ENCODE peak calls at places on chromosome 12, in four cellular contexts. G, E, U and Y are unnamed samples.

GRCh38 chr12:23810327-23810902 is 139.1 kb downstream of the SOX5 start:
- DNase-seq in U (no peak), E (no peak), G (no peak), Y (no peak)

GRCh38 chr12:132447731-132448452 is 42.1 kb upstream of the FBRSL1 start:
- DNase-seq in U (no peak), E (no peak), G (no peak), Y (no peak)

GRCh38 chr12:52618866-52619265 is 507 bp upstream of the KRT73 start:
- DNase-seq in E (no peak), U (no peak), G (no peak), Y (no peak)

GRCh38 chr12:69555461-69555860 is 29.8 kb upstream of the CCT2 start:
- DNase-seq in U (no peak), G (peak), E (peak), Y (no peak)

GRCh38 chr12:2988494-2988893 is 29.3 kb downstream of the TEAD4 start:
- DNase-seq in E (no peak), U (no peak), G (no peak), Y (no peak)

GRCh38 chr12:7431993-7432685 is 11.8 kb downstream of the CD163L1 start:
- DNase-seq in U (no peak), E (no peak), G (no peak), Y (no peak)

GRCh38 chr12:92929957-92930356 is 862 bp upstream of the EEA1 start:
- DNase-seq in G (no peak), E (no peak), U (no peak), Y (no peak)

GRCh38 chr12:103947871-103948555 is 17.7 kb upstream of the TDG start:
- DNase-seq in G (no peak), U (no peak), E (no peak), Y (no peak)

GRCh38 chr12:13209279-13210021 is 12.9 kb downstream of the EMP1 start:
- DNase-seq in G (no peak), U (no peak), E (no peak), Y (no peak)

GRCh38 chr12:13654456-13654855 is 326.9 kb downstream of the GRIN2B start:
- DNase-seq in U (no peak), G (no peak), E (no peak), Y (no peak)

GRCh38 chr12:90690120-90690519 is 264.9 kb downstream of the CCER1 start:
- DNase-seq in G (no peak), U (no peak), E (no peak), Y (no peak)

GRCh38 chr12:111123390-111123789 is 203.0 kb upstream of the MYL2 start:
- DNase-seq in U (no peak), G (no peak), E (no peak), Y (no peak)

GRCh38 chr12:113103756-113104450 is 31.7 kb downstream of the RASAL1 start:
- DNase-seq in U (no peak), G (peak), E (no peak), Y (peak)

GRCh38 chr12:121754836-121755235 is 38.7 kb downstream of the RHOF start:
- DNase-seq in E (no peak), G (no peak), U (no peak), Y (no peak)

GRCh38 chr12:26810330-26810729 is 22.7 kb downstream of the ITPR2 start:
- DNase-seq in E (peak), U (no peak), G (no peak), Y (no peak)

GRCh38 chr12:6273931-6274687 is 36.4 kb upstream of the PLEKHG6 start:
- DNase-seq in G (peak), U (no peak), E (no peak), Y (no peak)

GRCh38 chr12:43109626-43110345 is 442.2 kb downstream of the ADAMTS20 start:
- DNase-seq in G (no peak), U (no peak), E (peak), Y (no peak)

GRCh38 chr12:75294797-75295196 is 35.3 kb downstream of the CAPS2 start:
- DNase-seq in G (no peak), E (no peak), U (no peak), Y (no peak)

GRCh38 chr12:64891629-64892028 is 67.2 kb downstream of the TBC1D30 start:
- DNase-seq in U (no peak), G (no peak), E (no peak), Y (no peak)

GRCh38 chr12:121334513-121335343 is 17.5 kb downstream of the ANAPC5 start:
- DNase-seq in U (no peak), G (peak), E (peak), Y (no peak)

GRCh38 chr12:120640840-120641833 is 711 bp downstream of the CABP1 start:
- DNase-seq in U (peak), E (peak), G (peak), Y (peak)

GRCh38 chr12:25135531-25136154 is 59.3 kb downstream of the DNAI7 start:
- DNase-seq in E (no peak), U (no peak), G (no peak), Y (no peak)

GRCh38 chr12:66397574-66397973 is 95.3 kb downstream of the HELB start:
- DNase-seq in E (no peak), G (no peak), U (no peak), Y (no peak)

GRCh38 chr12:109736552-109737108 is 23.0 kb downstream of the FAM222A start:
- DNase-seq in E (peak), U (peak), G (no peak), Y (peak)

GRCh38 chr12:93060666-93061413 is 131.7 kb upstream of the EEA1 start:
- DNase-seq in E (peak), U (no peak), G (no peak), Y (no peak)

GRCh38 chr12:48122065-48122834 is 3.1 kb downstream of the PFKM start:
- DNase-seq in G (peak), U (no peak), E (no peak), Y (no peak)

GRCh38 chr12:58818546-58818945 is 101.8 kb downstream of the LRIG3 start:
- DNase-seq in E (peak), G (peak), U (no peak), Y (no peak)

GRCh38 chr12:91704446-91704845 is 441.2 kb downstream of the BTG1 start:
- DNase-seq in U (no peak), G (peak), E (peak), Y (no peak)

GRCh38 chr12:103799504-103800251 is 41.4 kb downstream of the NT5DC3 start:
- DNase-seq in U (no peak), E (peak), G (peak), Y (no peak)

GRCh38 chr12:123444396-123445026 is 8.0 kb upstream of the RILPL2 start:
- DNase-seq in G (no peak), U (no peak), E (peak), Y (no peak)

GRCh38 chr12:51484119-51484518 is 59.5 kb downstream of the SLC4A8 start:
- DNase-seq in E (no peak), G (no peak), U (no peak), Y (no peak)

GRCh38 chr12:51482808-51483532 is 58.3 kb downstream of the SLC4A8 start:
- DNase-seq in G (no peak), E (no peak), U (no peak), Y (no peak)

DNA sequence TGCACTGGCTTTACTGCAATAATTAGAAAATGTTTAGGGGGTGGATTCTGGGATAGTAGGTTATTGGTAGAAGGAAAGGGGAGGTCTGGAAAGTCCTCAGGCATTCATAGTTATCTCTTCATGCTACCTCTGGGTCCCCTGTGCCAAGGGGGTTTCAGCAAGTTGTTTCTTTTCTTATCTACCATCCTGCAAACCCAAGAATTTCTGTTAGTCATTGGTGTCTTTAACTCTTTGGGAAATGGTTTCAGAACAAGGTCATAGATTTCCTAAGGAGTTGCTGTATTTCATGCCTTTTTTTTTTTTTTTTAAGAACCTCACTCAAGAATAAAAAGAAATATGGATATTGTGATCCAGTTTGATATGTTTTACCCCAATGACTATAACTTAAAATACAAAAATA is 63.6 kb downstream of the SLC4A8 start:
- DNase-seq in G (no peak), E (peak), U (no peak), Y (no peak)
- TF ChIP-seq CTCF in G (no peak), E (no peak), U (no peak), Y (no peak)

DNA sequence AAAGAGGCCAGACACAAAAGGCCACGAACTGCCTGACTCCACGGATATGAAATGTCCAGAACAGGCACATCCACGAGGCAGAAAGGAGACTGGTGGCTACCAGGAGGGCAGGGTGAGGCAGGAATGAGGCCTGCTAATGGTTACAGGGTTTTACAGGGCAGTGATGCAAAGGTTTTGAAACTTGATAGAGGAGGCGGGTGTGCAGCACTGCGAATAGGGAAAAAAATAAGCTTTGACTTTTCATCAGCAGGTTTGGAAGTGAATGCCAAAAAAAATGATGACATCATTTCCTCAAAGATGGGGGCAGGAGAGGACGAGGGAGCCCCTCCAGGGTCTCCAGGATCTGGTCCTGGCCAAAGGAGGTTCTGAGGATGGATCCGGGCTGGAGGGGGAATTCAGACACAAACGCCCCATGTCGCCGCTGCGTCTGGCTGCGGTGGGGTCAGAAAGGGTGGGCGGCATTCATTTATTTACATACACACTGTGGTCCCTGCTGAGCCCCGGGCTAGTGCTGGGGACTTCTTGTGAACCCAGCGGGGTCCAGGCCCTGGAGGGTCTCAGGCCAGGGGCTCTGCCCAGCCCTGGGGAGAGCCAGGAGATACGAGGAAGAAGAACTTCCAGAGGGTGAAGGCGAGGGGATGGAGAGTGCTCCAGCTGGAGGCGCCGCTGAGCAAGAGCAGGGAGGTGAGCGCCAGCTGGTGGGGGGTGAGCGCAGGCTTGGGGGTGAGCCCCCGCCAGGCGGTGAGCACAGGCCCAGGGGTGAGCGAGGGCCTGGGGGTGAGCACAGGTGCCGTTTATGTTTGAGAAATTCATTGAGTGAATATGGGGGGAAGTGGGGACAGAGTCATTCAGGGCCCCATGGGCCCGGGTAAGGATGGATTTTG is 68.3 kb downstream of the NCOR2 start:
- DNase-seq in U (no peak), E (peak), G (no peak), Y (no peak)
- TF ChIP-seq CTCF in U (no peak), E (no peak), G (peak), Y (no peak)

GRCh38 chr12:95342008-95342407 is 124.4 kb downstream of the VEZT start:
- DNase-seq in G (no peak), U (no peak), E (no peak), Y (no peak)

GRCh38 chr12:95349291-95349690 is 124.7 kb upstream of the METAP2 start:
- DNase-seq in U (no peak), E (no peak), G (no peak), Y (no peak)

GRCh38 chr12:95339086-95339788 is 121.6 kb downstream of the VEZT start:
- DNase-seq in G (peak), E (no peak), U (no peak), Y (no peak)

DNA sequence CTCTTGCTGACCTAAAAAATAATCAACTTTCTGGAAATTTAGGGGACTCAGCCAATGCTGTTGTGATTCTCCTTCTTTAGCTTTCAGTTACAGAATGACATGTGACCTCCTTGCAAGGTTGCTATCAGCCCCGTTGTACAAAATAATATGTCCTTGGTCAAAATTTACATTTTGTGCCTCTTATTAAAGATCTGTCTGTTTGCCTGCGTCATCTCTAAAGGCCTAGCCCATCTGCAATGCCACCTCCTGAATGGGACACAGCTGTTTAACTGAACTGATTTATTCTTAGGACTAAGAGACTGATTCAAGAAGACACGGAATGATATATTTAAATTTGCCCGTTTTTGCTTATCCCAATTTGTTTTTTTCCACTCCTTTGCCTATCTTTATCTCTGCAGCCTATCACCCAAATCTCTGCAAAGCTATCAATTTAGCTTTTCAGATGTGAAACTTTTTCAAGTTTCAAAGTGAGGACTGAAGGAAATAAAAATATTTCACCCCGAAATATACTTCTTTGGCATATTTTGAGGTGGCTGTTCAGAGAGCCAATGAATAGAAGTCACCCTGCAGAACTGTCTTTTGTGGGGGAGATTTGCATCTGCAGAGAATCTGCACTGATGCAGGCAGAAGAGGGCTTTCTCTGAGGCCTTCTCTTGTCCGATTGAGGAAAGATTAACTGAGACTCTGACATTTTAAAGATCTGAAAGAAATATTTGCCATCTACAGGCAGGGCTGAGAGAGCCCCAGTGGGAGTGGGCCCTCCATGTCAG is 126.0 kb downstream of the VEZT start:
- DNase-seq in G (no peak), E (no peak), U (no peak), Y (no peak)
- TF ChIP-seq CTCF in G (no peak), E (no peak), U (no peak), Y (no peak)

GRCh38 chr12:57238854-57239554 is 9.5 kb downstream of the SHMT2 start:
- DNase-seq in G (peak), U (peak), E (peak), Y (peak)

GRCh38 chr12:57241556-57242310 is 9.3 kb downstream of the STAC3 start:
- DNase-seq in U (no peak), G (no peak), E (no peak), Y (no peak)

GRCh38 chr12:57239587-57240068 is 10.1 kb downstream of the SHMT2 start:
- DNase-seq in E (no peak), U (no peak), G (no peak), Y (no peak)

GRCh38 chr12:57240926-57241555 is 9.9 kb downstream of the STAC3 start:
- DNase-seq in G (peak), U (no peak), E (no peak), Y (no peak)

GRCh38 chr12:57240069-57240921 is 10.7 kb downstream of the STAC3 start:
- DNase-seq in U (peak), E (no peak), G (peak), Y (no peak)
- TF ChIP-seq CTCF in U (no peak), E (no peak), G (peak), Y (peak)

GRCh38 chr12:116276433-116277216 is 868 bp downstream of the MED13L start:
- DNase-seq in G (peak), E (peak), U (peak), Y (peak)
- TF ChIP-seq CTCF in G (no peak), E (no peak), U (no peak), Y (no peak)

GRCh38 chr12:118651487-118651886 is 275.1 kb downstream of the SUDS3 start:
- DNase-seq in E (no peak), G (no peak), U (no peak), Y (no peak)

GRCh38 chr12:118645219-118645618 is 268.9 kb downstream of the SUDS3 start:
- DNase-seq in G (peak), U (no peak), E (no peak), Y (peak)

GRCh38 chr12:118655588-118655987 is 279.2 kb downstream of the SUDS3 start:
- DNase-seq in U (no peak), E (no peak), G (no peak), Y (no peak)

GRCh38 chr12:118650586-118650960 is 274.2 kb downstream of the SUDS3 start:
- DNase-seq in G (no peak), E (no peak), U (no peak), Y (no peak)

DNA sequence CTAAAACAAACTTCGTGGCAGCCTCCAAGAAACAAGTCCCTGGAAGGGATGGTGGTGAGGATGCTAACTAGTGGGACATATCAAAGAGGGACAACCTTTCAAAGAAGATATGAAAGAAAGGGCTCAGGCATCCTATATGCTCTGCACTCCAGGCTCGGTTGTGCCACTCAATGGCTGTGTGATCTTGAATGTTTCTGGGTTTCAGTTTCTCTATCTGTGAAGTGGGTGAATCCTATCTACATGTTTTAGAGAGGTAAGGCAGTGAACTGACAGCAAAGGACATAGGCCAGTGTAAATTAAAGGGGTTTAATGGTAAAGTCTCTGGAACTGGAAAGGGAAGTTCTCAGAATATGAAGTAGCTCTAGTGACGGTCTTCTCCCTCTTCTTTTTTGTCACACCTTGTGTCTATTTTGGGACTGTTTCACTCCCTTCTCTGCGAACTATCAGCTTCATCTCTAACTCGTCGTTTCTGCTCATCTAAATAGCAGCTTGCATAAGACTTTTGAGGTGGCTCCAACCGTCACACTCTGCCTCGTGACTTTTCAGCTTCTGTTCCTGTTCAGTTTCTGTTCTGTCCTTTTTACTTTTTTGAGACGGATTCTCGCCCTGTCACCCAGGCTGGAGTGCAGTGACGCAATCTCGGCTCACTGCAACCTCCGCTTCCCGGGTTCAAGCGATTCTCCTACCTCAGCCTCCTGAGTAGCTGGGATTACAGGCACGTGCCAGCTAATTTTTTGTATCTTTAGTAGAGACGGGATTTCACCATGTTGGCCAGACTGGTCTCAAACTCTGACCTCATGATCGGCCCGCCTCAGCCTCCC is 273.6 kb downstream of the SUDS3 start:
- DNase-seq in G (no peak), E (no peak), U (no peak), Y (no peak)
- TF ChIP-seq CTCF in G (no peak), E (no peak), U (no peak), Y (no peak)

GRCh38 chr12:115791331-115791730 is 486.2 kb downstream of the MED13L start:
- DNase-seq in E (no peak), G (no peak), U (no peak), Y (no peak)

GRCh38 chr12:115790526-115790925 is 487.0 kb downstream of the MED13L start:
- DNase-seq in U (no peak), G (no peak), E (no peak), Y (no peak)

GRCh38 chr12:115785548-115785947 is 491.9 kb downstream of the MED13L start:
- DNase-seq in E (no peak), U (no peak), G (peak), Y (no peak)
- TF ChIP-seq CTCF in E (no peak), U (no peak), G (peak), Y (no peak)